ENCODE peak calls at places on chromosomes 2 and 18, in four cellular contexts. T is mesendoderm, N is cardiac muscle cell, J is transverse colon. Z is an unnamed sample. For H3K4me1, the result is how much of the 10 kb centered on the place peaks cover.

GRCh38 chr2:227153307-227153706 is 10.7 kb downstream of the COL4A4 start:
- DNase-seq in T (no peak), N (no peak), J (no peak), Z (no peak)

GRCh38 chr2:18749912-18750526 is 160.7 kb upstream of the NT5C1B start:
- DNase-seq in N (peak), T (peak), J (peak), Z (peak)

GRCh38 chr2:109311771-109312170 is 182.8 kb downstream of the SH3RF3 start:
- DNase-seq in N (no peak), J (no peak), T (no peak), Z (no peak)

GRCh38 chr2:47631840-47632398 is 151.0 kb upstream of the MSH6 start:
- DNase-seq in N (no peak), J (peak), T (peak), Z (no peak)

GRCh38 chr2:197273485-197273884 is 37.1 kb downstream of the ANKRD44 start:
- DNase-seq in T (no peak), N (no peak), J (no peak), Z (no peak)

GRCh38 chr2:80531319-80531718 is 226.8 kb upstream of the LRRTM1 start:
- DNase-seq in N (no peak), T (no peak), J (no peak), Z (no peak)

GRCh38 chr2:23621616-23622015 is 236.6 kb downstream of the KLHL29 start:
- DNase-seq in T (no peak), J (no peak), N (no peak), Z (no peak)

GRCh38 chr2:218406949-218407703 is 7.5 kb downstream of the CTDSP1 start:
- DNase-seq in N (no peak), T (no peak), J (peak), Z (peak)

GRCh38 chr2:169528271-169528701 is 18.8 kb downstream of the KLHL41 start:
- DNase-seq in T (peak), N (peak), J (peak), Z (peak)

GRCh38 chr2:27753744-27754588 is 17.6 kb upstream of the MRPL33 start:
- DNase-seq in N (peak), J (peak), T (peak), Z (peak)

GRCh38 chr2:16281451-16282330 is 341.3 kb downstream of the MYCN start:
- DNase-seq in T (peak), J (no peak), N (peak), Z (peak)

GRCh38 chr18:29311580-29311979 is 1134.7 kb upstream of the CDH2 start:
- DNase-seq in J (no peak), T (no peak), N (peak), Z (no peak)

GRCh38 chr18:63144748-63145147 is 174.8 kb downstream of the BCL2 start:
- DNase-seq in N (no peak), J (no peak), T (no peak), Z (no peak)

GRCh38 chr2:219071189-219071816 is 10.6 kb upstream of the IHH start:
- DNase-seq in J (peak), N (no peak), T (no peak), Z (no peak)

GRCh38 chr2:120195575-120195974 is 27.6 kb downstream of the TMEM185B start:
- DNase-seq in J (no peak), N (no peak), T (no peak), Z (no peak)

GRCh38 chr2:66862871-66863650 is 428.1 kb downstream of the MEIS1 start:
- DNase-seq in T (no peak), J (no peak), N (no peak), Z (no peak)

GRCh38 chr2:88933980-88934379 is 242.5 kb downstream of the RPIA start:
- DNase-seq in J (no peak), T (peak), N (no peak), Z (no peak)

GRCh38 chr2:226793615-226794014 is 6.0 kb downstream of the IRS1 start:
- DNase-seq in J (no peak), T (no peak), N (no peak), Z (no peak)

GRCh38 chr2:232502901-232503791 is 15.5 kb upstream of the ECEL1 start:
- DNase-seq in T (peak), N (peak), J (peak), Z (peak)

GRCh38 chr2:140199312-140199711 is 1419.1 kb upstream of the NXPH2 start:
- DNase-seq in J (no peak), T (no peak), N (no peak), Z (no peak)

GRCh38 chr2:224158061-224158460 is 119.0 kb upstream of the SERPINE2 start:
- DNase-seq in N (no peak), J (no peak), T (peak), Z (no peak)

GRCh38 chr18:53567935-53568574 is 656.4 kb downstream of the MBD2 start:
- DNase-seq in N (peak), T (peak), J (no peak), Z (peak)

GRCh38 chr2:108921096-108922030 is 67.7 kb downstream of the EDAR start:
- DNase-seq in J (peak), T (no peak), N (no peak), Z (no peak)

GRCh38 chr18:8771930-8772329 is 66.6 kb downstream of the MTCL1 start:
- DNase-seq in T (no peak), J (peak), N (no peak), Z (no peak)

GRCh38 chr2:11967946-11968465 is 221.6 kb downstream of the LPIN1 start:
- DNase-seq in N (peak), T (peak), J (no peak), Z (no peak)

GRCh38 chr2:60925994-60926750 is 44.8 kb downstream of the REL start:
- DNase-seq in T (peak), J (no peak), N (no peak), Z (no peak)

GRCh38 chr2:31384351-31384750 is 30.2 kb downstream of the XDH start:
- DNase-seq in N (no peak), J (no peak), T (peak), Z (no peak)

GRCh38 chr18:39558658-39559057 is 1993.1 kb upstream of the CELF4 start:
- DNase-seq in J (no peak), N (peak), T (no peak), Z (no peak)

GRCh38 chr18:59273936-59274928 is 978 bp upstream of the RAX start:
- DNase-seq in N (peak), J (no peak), T (peak), Z (no peak)

GRCh38 chr2:161416633-161417427 is 733 bp downstream of the TBR1 start:
- DNase-seq in J (no peak), N (no peak), T (peak), Z (no peak)
- H3K4me1 ChIP-seq in J (under half), N (under half), T (under half), Z (half or more)

DNA sequence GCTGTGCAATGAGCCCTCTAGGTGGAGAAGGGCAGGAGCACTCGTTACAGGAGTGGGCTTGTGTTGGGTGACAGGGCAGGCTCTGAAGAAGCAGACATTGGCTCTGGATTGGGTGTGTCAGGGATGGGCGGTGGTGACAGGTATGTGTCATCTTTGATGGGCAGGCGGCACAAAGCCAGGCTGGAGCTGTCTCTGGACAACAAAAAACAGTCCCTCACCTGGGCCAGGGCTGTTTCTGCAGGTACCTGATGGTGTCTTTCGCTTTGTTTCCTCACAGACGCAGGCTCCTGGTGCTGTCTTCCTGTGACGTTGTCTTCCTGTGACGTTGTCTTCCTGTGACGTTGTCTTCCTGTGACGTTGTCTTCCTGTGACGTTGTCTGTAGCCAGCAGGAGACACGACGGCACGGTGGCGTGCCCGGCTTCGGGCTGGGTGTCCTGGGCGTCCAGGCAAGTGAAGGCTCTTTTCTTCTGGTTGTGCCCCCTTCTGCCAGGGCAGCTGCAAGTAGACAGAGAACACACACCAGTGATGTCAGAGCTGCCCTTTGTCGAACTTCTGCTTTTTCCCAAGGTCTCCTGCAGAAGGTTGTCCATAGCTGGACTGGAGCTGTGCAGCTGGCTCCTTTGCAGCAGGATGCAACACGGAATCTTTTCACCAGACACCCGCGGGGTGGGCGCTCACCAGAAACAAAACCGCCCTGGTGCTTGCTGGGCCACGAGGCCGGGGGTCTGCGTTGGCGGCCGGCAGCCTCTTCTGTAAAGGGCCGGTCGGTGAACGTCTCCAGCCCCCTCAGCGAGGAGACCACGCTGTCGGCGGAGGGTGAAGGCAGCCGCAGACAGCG is 21.0 kb downstream of the GPR35 start:
- DNase-seq in T (no peak), N (no peak), J (no peak), Z (peak)
- H3K4me3 ChIP-seq in T (no peak), N (no peak), J (no peak), Z (peak)

GRCh38 chr2:14558382-14558919 is 74.1 kb upstream of the LRATD1 start:
- DNase-seq in J (no peak), T (no peak), N (no peak), Z (no peak)
- H3K27ac ChIP-seq in J (peak), T (no peak), N (no peak), Z (no peak)

GRCh38 chr2:233974530-233975071 is 57.4 kb downstream of the TRPM8 start:
- DNase-seq in T (peak), J (no peak), N (no peak), Z (no peak)

GRCh38 chr2:233979748-233980147 is 62.6 kb downstream of the TRPM8 start:
- DNase-seq in T (no peak), J (no peak), N (no peak), Z (no peak)

GRCh38 chr2:233976087-233976486 is 58.9 kb downstream of the TRPM8 start:
- DNase-seq in J (no peak), N (no peak), T (no peak), Z (no peak)

GRCh38 chr2:233976690-233977294 is 59.6 kb downstream of the TRPM8 start:
- DNase-seq in J (no peak), N (peak), T (peak), Z (peak)

GRCh38 chr2:233977296-233977837 is 60.2 kb downstream of the TRPM8 start:
- DNase-seq in N (no peak), J (no peak), T (peak), Z (no peak)
- H3K4me1 ChIP-seq in N (under half), J (under half), T (under half), Z (under half)